ENCODE peak calls at places on chromosomes 6 and 20, in seven cellular contexts. One of them, this sample, is unnamed.
A peak's percentile ranks its signal among the peaks of the same experiment; 100 is the strongest.

GRCh38 chr6:41638801-41639555 is 710 bp downstream of the MDFI start:
- DNase-seq in endothelial cell of umbilical vein: peak; percentile 20
- DNase-seq in heart left ventricle: no peak
- DNase-seq in astrocyte: peak; percentile 61
- DNase-seq in sigmoid colon: peak; percentile 67
- DNase-seq in tibial nerve: no peak
- DNase-seq in CD4-positive, alpha-beta T cell: no peak
- DNase-seq in this sample: no peak

GRCh38 chr20:7003598-7003997 is 236.1 kb downstream of the BMP2 start:
- DNase-seq in endothelial cell of umbilical vein: peak; percentile 10
- DNase-seq in heart left ventricle: no peak
- DNase-seq in astrocyte: peak; percentile 3
- DNase-seq in sigmoid colon: no peak
- DNase-seq in tibial nerve: no peak
- DNase-seq in CD4-positive, alpha-beta T cell: no peak
- DNase-seq in this sample: no peak

GRCh38 chr20:1803216-1804128 is 91.7 kb upstream of the SIRPA start:
- DNase-seq in endothelial cell of umbilical vein: peak; percentile 72
- DNase-seq in heart left ventricle: peak; percentile 72
- DNase-seq in astrocyte: peak; percentile 68
- DNase-seq in sigmoid colon: peak; percentile 78
- DNase-seq in tibial nerve: no peak
- DNase-seq in CD4-positive, alpha-beta T cell: no peak
- DNase-seq in this sample: peak; percentile 82

GRCh38 chr6:583116-583515 is 73.8 kb downstream of the HUS1B start:
- DNase-seq in endothelial cell of umbilical vein: no peak
- DNase-seq in heart left ventricle: no peak
- DNase-seq in astrocyte: no peak
- DNase-seq in sigmoid colon: no peak
- DNase-seq in tibial nerve: no peak
- DNase-seq in CD4-positive, alpha-beta T cell: no peak
- DNase-seq in this sample: no peak

GRCh38 chr6:82144007-82144851 is 103.3 kb downstream of the IBTK start:
- DNase-seq in endothelial cell of umbilical vein: peak; percentile 85
- DNase-seq in heart left ventricle: peak; percentile 50
- DNase-seq in astrocyte: peak; percentile 98
- DNase-seq in sigmoid colon: no peak
- DNase-seq in tibial nerve: no peak
- DNase-seq in CD4-positive, alpha-beta T cell: no peak
- DNase-seq in this sample: peak; percentile 75

GRCh38 chr6:19691465-19692167 is 145.6 kb upstream of the ID4 start:
- DNase-seq in endothelial cell of umbilical vein: no peak
- DNase-seq in heart left ventricle: no peak
- DNase-seq in astrocyte: peak; percentile 22
- DNase-seq in sigmoid colon: no peak
- DNase-seq in tibial nerve: no peak
- DNase-seq in CD4-positive, alpha-beta T cell: no peak
- DNase-seq in this sample: peak; percentile 66

GRCh38 chr20:31604567-31605030 is 490 bp upstream of the ID1 start:
- DNase-seq in endothelial cell of umbilical vein: no peak
- DNase-seq in heart left ventricle: no peak
- DNase-seq in astrocyte: no peak
- DNase-seq in sigmoid colon: no peak
- DNase-seq in tibial nerve: no peak
- DNase-seq in CD4-positive, alpha-beta T cell: no peak
- DNase-seq in this sample: no peak

GRCh38 chr20:41619360-41620115 is 1.4 kb upstream of the CHD6 start:
- DNase-seq in endothelial cell of umbilical vein: no peak
- DNase-seq in heart left ventricle: no peak
- DNase-seq in astrocyte: peak; percentile 14
- DNase-seq in sigmoid colon: no peak
- DNase-seq in tibial nerve: no peak
- DNase-seq in CD4-positive, alpha-beta T cell: no peak
- DNase-seq in this sample: no peak

GRCh38 chr6:142867355-142867801 is 77.6 kb downstream of the HIVEP2 start:
- DNase-seq in endothelial cell of umbilical vein: peak; percentile 79
- DNase-seq in heart left ventricle: no peak
- DNase-seq in astrocyte: peak; percentile 36
- DNase-seq in sigmoid colon: no peak
- DNase-seq in tibial nerve: no peak
- DNase-seq in CD4-positive, alpha-beta T cell: no peak
- DNase-seq in this sample: no peak

GRCh38 chr6:1614767-1615650 is 5.3 kb downstream of the FOXC1 start:
- DNase-seq in endothelial cell of umbilical vein: peak; percentile 65
- DNase-seq in heart left ventricle: no peak
- DNase-seq in astrocyte: no peak
- DNase-seq in sigmoid colon: no peak
- DNase-seq in tibial nerve: no peak
- DNase-seq in CD4-positive, alpha-beta T cell: no peak
- DNase-seq in this sample: peak; percentile 37

GRCh38 chr20:50824137-50824536 is 29.3 kb downstream of the BCAS4 start:
- DNase-seq in endothelial cell of umbilical vein: no peak
- DNase-seq in heart left ventricle: no peak
- DNase-seq in astrocyte: peak; percentile 87
- DNase-seq in sigmoid colon: peak; percentile 69
- DNase-seq in tibial nerve: no peak
- DNase-seq in CD4-positive, alpha-beta T cell: no peak
- DNase-seq in this sample: peak; percentile 96

GRCh38 chr20:43238833-43239232 is 49.1 kb upstream of the PTPRT start:
- DNase-seq in endothelial cell of umbilical vein: no peak
- DNase-seq in heart left ventricle: no peak
- DNase-seq in astrocyte: no peak
- DNase-seq in sigmoid colon: no peak
- DNase-seq in tibial nerve: no peak
- DNase-seq in CD4-positive, alpha-beta T cell: no peak
- DNase-seq in this sample: no peak

GRCh38 chr6:1264619-1265445 is 47.1 kb upstream of the FOXQ1 start:
- DNase-seq in endothelial cell of umbilical vein: no peak
- DNase-seq in heart left ventricle: no peak
- DNase-seq in astrocyte: no peak
- DNase-seq in sigmoid colon: no peak
- DNase-seq in tibial nerve: no peak
- DNase-seq in CD4-positive, alpha-beta T cell: no peak
- DNase-seq in this sample: no peak

GRCh38 chr6:106089981-106090380 is 3.8 kb downstream of the PRDM1 start:
- DNase-seq in endothelial cell of umbilical vein: no peak
- DNase-seq in heart left ventricle: no peak
- DNase-seq in astrocyte: no peak
- DNase-seq in sigmoid colon: no peak
- DNase-seq in tibial nerve: no peak
- DNase-seq in CD4-positive, alpha-beta T cell: no peak
- DNase-seq in this sample: no peak

GRCh38 chr20:2382833-2383232 is 2.1 kb downstream of the TGM6 start:
- DNase-seq in endothelial cell of umbilical vein: no peak
- DNase-seq in heart left ventricle: no peak
- DNase-seq in astrocyte: no peak
- DNase-seq in sigmoid colon: no peak
- DNase-seq in tibial nerve: no peak
- DNase-seq in CD4-positive, alpha-beta T cell: no peak
- DNase-seq in this sample: no peak

GRCh38 chr6:33297406-33297955 is 1.3 kb downstream of the RGL2 start:
- DNase-seq in endothelial cell of umbilical vein: peak; percentile 23
- DNase-seq in heart left ventricle: no peak
- DNase-seq in astrocyte: no peak
- DNase-seq in sigmoid colon: no peak
- DNase-seq in tibial nerve: no peak
- DNase-seq in CD4-positive, alpha-beta T cell: no peak
- DNase-seq in this sample: peak; percentile 76

GRCh38 chr20:52150440-52151258 is 40.9 kb downstream of the ZFP64 start:
- DNase-seq in endothelial cell of umbilical vein: peak; percentile 72
- DNase-seq in heart left ventricle: no peak
- DNase-seq in astrocyte: no peak
- DNase-seq in sigmoid colon: no peak
- DNase-seq in tibial nerve: no peak
- DNase-seq in CD4-positive, alpha-beta T cell: no peak
- DNase-seq in this sample: no peak

GRCh38 chr6:155404937-155405336 is 50.7 kb downstream of the NOX3 start:
- DNase-seq in endothelial cell of umbilical vein: no peak
- DNase-seq in heart left ventricle: no peak
- DNase-seq in astrocyte: no peak
- DNase-seq in sigmoid colon: no peak
- DNase-seq in tibial nerve: no peak
- DNase-seq in CD4-positive, alpha-beta T cell: no peak
- DNase-seq in this sample: no peak

GRCh38 chr20:4179545-4179944 is 164.2 kb upstream of the RNF24 start:
- DNase-seq in endothelial cell of umbilical vein: no peak
- DNase-seq in heart left ventricle: no peak
- DNase-seq in astrocyte: no peak
- DNase-seq in sigmoid colon: no peak
- DNase-seq in tibial nerve: no peak
- DNase-seq in CD4-positive, alpha-beta T cell: no peak
- DNase-seq in this sample: no peak

DNA sequence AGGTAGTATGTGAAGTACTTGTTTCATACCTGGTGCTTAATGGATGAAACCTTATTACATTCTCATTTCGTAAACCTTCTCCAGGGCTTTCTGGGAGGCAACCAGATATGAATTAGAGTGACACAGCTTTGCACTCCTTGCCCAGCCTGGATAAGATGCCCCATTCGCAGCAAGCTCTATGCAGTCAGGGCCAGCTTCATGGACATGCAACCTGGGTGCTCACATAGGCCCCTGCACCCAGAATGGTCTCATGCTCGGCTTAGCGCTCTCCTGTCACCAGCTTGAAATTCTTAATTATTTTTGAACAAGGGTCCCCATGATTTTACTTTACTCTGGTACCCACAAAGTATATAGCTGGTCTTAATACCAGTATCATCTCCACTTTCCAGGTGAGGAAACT is 11.3 kb upstream of the PTGIS start:
- DNase-seq in endothelial cell of umbilical vein: no peak
- DNase-seq in heart left ventricle: no peak
- DNase-seq in astrocyte: no peak
- DNase-seq in sigmoid colon: peak; percentile 9
- DNase-seq in tibial nerve: no peak
- DNase-seq in CD4-positive, alpha-beta T cell: no peak
- DNase-seq in this sample: no peak
- H3K27ac ChIP-seq in endothelial cell of umbilical vein: no peak overlapping the region
- H3K27ac ChIP-seq in heart left ventricle: peak overlapping the region; percentile 45
- H3K27ac ChIP-seq in astrocyte: no peak overlapping the region
- H3K27ac ChIP-seq in sigmoid colon: peak overlapping the region; percentile 71
- H3K27ac ChIP-seq in tibial nerve: no peak overlapping the region
- H3K27ac ChIP-seq in CD4-positive, alpha-beta T cell: no peak overlapping the region
- H3K27ac ChIP-seq in this sample: peak overlapping the region; percentile 100

DNA sequence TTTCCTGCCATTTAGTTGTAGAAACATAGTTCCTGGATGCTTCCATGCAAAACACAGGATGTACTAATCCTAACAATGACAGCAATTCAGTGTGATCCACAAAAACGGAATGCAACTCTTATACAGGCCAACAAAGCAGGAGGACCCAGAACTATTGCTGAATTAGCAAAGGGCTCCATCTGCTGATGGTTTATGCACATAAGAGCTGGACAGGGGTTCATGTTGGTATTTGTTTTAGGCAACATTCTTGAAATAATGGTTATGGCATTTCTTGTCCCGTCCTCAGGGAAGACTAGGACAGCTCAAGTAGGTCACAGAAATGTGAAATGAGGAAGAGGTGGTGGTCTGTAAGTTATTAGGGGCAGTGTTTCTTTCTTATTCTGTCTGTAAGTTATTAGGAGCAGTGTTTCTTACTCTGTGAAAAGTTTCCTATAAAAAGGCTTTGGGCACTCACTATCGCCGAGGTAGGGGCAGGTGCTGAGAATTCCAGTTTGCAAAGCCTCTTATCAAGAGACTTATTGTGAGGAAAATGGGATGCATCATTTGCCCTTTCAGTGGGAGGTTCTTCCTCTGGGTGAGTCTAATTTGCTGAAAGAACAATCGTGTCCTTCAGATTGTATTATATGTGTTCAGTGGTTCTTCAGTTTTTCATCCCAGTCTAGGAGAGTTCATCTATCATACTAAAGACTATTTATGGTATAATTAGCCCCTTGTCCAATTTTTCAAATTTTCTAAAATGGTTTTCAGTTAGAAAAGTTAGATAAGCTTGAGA is 171.1 kb downstream of the MCHR2 start:
- DNase-seq in endothelial cell of umbilical vein: peak; percentile 49
- DNase-seq in heart left ventricle: no peak
- DNase-seq in astrocyte: peak; percentile 44
- DNase-seq in sigmoid colon: no peak
- DNase-seq in tibial nerve: no peak
- DNase-seq in CD4-positive, alpha-beta T cell: no peak
- DNase-seq in this sample: no peak
- TF ChIP-seq CTCF in endothelial cell of umbilical vein: peak; percentile 14
- TF ChIP-seq CTCF in heart left ventricle: no peak
- TF ChIP-seq CTCF in astrocyte: no peak
- TF ChIP-seq CTCF in sigmoid colon: no peak
- TF ChIP-seq CTCF in tibial nerve: no peak
- TF ChIP-seq CTCF in CD4-positive, alpha-beta T cell: no peak
- TF ChIP-seq CTCF in this sample: no peak

DNA sequence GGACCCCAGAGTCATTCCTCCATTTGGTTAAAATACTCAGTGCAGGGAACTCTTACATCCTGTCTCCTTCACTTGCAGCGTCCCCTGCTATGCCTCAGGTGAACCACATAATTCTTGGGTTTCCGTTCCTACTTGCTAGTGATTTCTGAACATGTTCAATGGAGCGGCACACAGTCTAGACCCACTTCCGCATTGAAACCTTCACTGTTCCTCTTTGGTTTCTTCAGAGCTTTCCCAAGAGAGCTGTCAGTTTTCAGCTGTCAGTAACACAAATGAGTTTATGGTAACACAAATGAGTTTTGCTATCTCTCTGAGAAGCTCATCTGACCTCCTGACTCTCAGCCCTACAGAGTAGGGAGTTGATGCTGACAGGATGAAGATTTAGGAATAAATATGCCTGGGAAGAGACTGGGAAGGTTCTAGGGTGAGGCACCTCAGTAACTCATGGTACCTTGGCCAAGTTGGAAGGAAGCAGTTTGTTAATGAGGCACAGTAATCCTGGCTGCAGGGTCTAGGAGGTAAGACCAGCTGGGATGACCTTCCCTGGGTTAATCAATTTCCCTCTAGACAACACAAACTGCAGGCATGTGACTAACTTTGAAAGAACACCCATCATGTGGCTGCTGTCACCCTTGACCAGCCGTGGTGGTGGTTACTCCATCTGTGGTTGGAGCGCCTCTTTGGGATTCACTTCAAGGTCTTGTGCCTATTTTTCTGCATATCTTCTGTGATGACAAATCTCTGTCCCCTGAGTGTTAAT is 5.4 kb downstream of the SYS1 start:
- DNase-seq in endothelial cell of umbilical vein: no peak
- DNase-seq in heart left ventricle: no peak
- DNase-seq in astrocyte: no peak
- DNase-seq in sigmoid colon: no peak
- DNase-seq in tibial nerve: no peak
- DNase-seq in CD4-positive, alpha-beta T cell: peak; percentile 27
- DNase-seq in this sample: no peak
- H3K27ac ChIP-seq in endothelial cell of umbilical vein: no peak overlapping the region
- H3K27ac ChIP-seq in heart left ventricle: peak overlapping the region; percentile 17
- H3K27ac ChIP-seq in astrocyte: no peak overlapping the region
- H3K27ac ChIP-seq in sigmoid colon: no peak overlapping the region
- H3K27ac ChIP-seq in tibial nerve: no peak overlapping the region
- H3K27ac ChIP-seq in CD4-positive, alpha-beta T cell: peak overlapping the region; percentile 38
- H3K27ac ChIP-seq in this sample: no peak overlapping the region

GRCh38 chr6:151782560-151782959 is 24.9 kb upstream of the ESR1 start:
- DNase-seq in endothelial cell of umbilical vein: no peak
- DNase-seq in heart left ventricle: no peak
- DNase-seq in astrocyte: no peak
- DNase-seq in sigmoid colon: no peak
- DNase-seq in tibial nerve: no peak
- DNase-seq in CD4-positive, alpha-beta T cell: no peak
- DNase-seq in this sample: no peak

GRCh38 chr6:151783692-151784091 is 23.8 kb upstream of the ESR1 start:
- DNase-seq in endothelial cell of umbilical vein: no peak
- DNase-seq in heart left ventricle: no peak
- DNase-seq in astrocyte: no peak
- DNase-seq in sigmoid colon: no peak
- DNase-seq in tibial nerve: no peak
- DNase-seq in CD4-positive, alpha-beta T cell: no peak
- DNase-seq in this sample: no peak

GRCh38 chr6:151784441-151785214 is 22.9 kb upstream of the ESR1 start:
- DNase-seq in endothelial cell of umbilical vein: no peak
- DNase-seq in heart left ventricle: no peak
- DNase-seq in astrocyte: no peak
- DNase-seq in sigmoid colon: no peak
- DNase-seq in tibial nerve: no peak
- DNase-seq in CD4-positive, alpha-beta T cell: no peak
- DNase-seq in this sample: no peak
- TF ChIP-seq CTCF in endothelial cell of umbilical vein: no peak
- TF ChIP-seq CTCF in heart left ventricle: no peak
- TF ChIP-seq CTCF in astrocyte: no peak
- TF ChIP-seq CTCF in sigmoid colon: no peak
- TF ChIP-seq CTCF in tibial nerve: no peak
- TF ChIP-seq CTCF in CD4-positive, alpha-beta T cell: no peak
- TF ChIP-seq CTCF in this sample: no peak

This sample was measured in tibial artery.